ENCODE peak calls at places on chromosomes 12 and 14, in five cellular contexts. G is DMS153, J is hepatic stellate cell, W is renal cortical epithelial cell, Z is posterior cingulate gyrus. R is an unnamed sample.

GRCh38 chr14:21923820-21924219 is 250.2 kb upstream of the OR4E1 start:
- DNase-seq in G (no peak), J (no peak), W (no peak), Z (no peak), R (no peak)

GRCh38 chr14:101458536-101459391 is 102.5 kb upstream of the DIO3 start:
- DNase-seq in G (no peak), J (no peak), W (no peak), Z (peak; percentile 59), R (peak; percentile 29)

GRCh38 chr14:90490727-90491050 is 93.9 kb downstream of the CALM1 start:
- DNase-seq in G (no peak), J (no peak), W (no peak), Z (no peak), R (no peak)

GRCh38 chr12:121214855-121215745 is 5.2 kb downstream of the P2RX4 start:
- DNase-seq in G (no peak), J (peak; percentile 83), W (peak; percentile 99), Z (peak; percentile 6), R (no peak)

GRCh38 chr14:68979722-68980552 is 835 bp upstream of the ACTN1 start:
- DNase-seq in G (no peak), J (peak; percentile 61), W (peak; percentile 55), Z (peak; percentile 88), R (no peak)

GRCh38 chr12:76820888-76821482 is 57.1 kb downstream of the ZDHHC17 start:
- DNase-seq in G (no peak), J (peak; percentile 29), W (peak; percentile 31), Z (no peak), R (peak; percentile 38)

GRCh38 chr14:30223385-30223785 is 295.7 kb upstream of the PRKD1 start:
- DNase-seq in G (peak; percentile 95), J (peak; percentile 17), W (peak; percentile 95), Z (no peak), R (peak; percentile 21)

GRCh38 chr12:77560714-77561113 is 270.0 kb upstream of the NAV3 start:
- DNase-seq in G (no peak), J (no peak), W (no peak), Z (peak; percentile 70), R (no peak)

GRCh38 chr14:64806202-64806861 is 73.4 kb downstream of the SPTB start:
- DNase-seq in G (peak; percentile 80), J (peak; percentile 71), W (peak; percentile 76), Z (no peak), R (no peak)

GRCh38 chr12:581746-582145 is 81.5 kb downstream of the NINJ2 start:
- DNase-seq in G (no peak), J (no peak), W (no peak), Z (no peak), R (no peak)

GRCh38 chr14:53032838-53033390 is 82.1 kb upstream of the FERMT2 start:
- DNase-seq in G (no peak), J (no peak), W (no peak), Z (no peak), R (no peak)

GRCh38 chr12:111664961-111665865 is 20.5 kb downstream of the BRAP start:
- DNase-seq in G (no peak), J (no peak), W (no peak), Z (peak; percentile 90), R (peak; percentile 56)

GRCh38 chr14:77804592-77804991 is 4.7 kb downstream of the ADCK1 start:
- DNase-seq in G (no peak), J (no peak), W (no peak), Z (no peak), R (no peak)

GRCh38 chr12:51210690-51211395 is 7.0 kb downstream of the POU6F1 start:
- DNase-seq in G (no peak), J (no peak), W (no peak), Z (no peak), R (peak; percentile 39)

GRCh38 chr12:68334136-68334535 is 2.0 kb upstream of the MDM1 start:
- DNase-seq in G (peak; percentile 41), J (no peak), W (no peak), Z (no peak), R (no peak)

GRCh38 chr12:71581206-71581605 is 82.4 kb downstream of the ZFC3H1 start:
- DNase-seq in G (no peak), J (no peak), W (peak; percentile 40), Z (no peak), R (no peak)

GRCh38 chr14:54026671-54027070 is 70.0 kb upstream of the BMP4 start:
- DNase-seq in G (no peak), J (no peak), W (peak; percentile 16), Z (no peak), R (no peak)

GRCh38 chr12:125185740-125186470 is 120.7 kb downstream of the AACS start:
- DNase-seq in G (no peak), J (peak; percentile 73), W (peak; percentile 6), Z (peak; percentile 95), R (peak; percentile 92)

GRCh38 chr14:30908826-30909225 is 34.5 kb downstream of the COCH start:
- DNase-seq in G (no peak), J (no peak), W (no peak), Z (no peak), R (no peak)

GRCh38 chr12:122834229-122834920 is 882 bp upstream of the HIP1R start:
- DNase-seq in G (peak; percentile 72), J (peak; percentile 64), W (peak; percentile 78), Z (peak; percentile 94), R (peak; percentile 56)

GRCh38 chr12:60689137-60689536 is 1093.3 kb downstream of the SLC16A7 start:
- DNase-seq in G (no peak), J (no peak), W (no peak), Z (no peak), R (no peak)

GRCh38 chr14:77114609-77115008 is 16.6 kb downstream of the CIPC start:
- DNase-seq in G (no peak), J (no peak), W (no peak), Z (no peak), R (no peak)

GRCh38 chr12:115752913-115753726 is 524.4 kb downstream of the MED13L start:
- DNase-seq in G (peak; percentile 73), J (peak; percentile 48), W (peak; percentile 39), Z (no peak), R (no peak)

GRCh38 chr14:63174760-63175191 is 29.5 kb upstream of the RHOJ start:
- DNase-seq in G (peak; percentile 23), J (peak; percentile 67), W (peak; percentile 38), Z (no peak), R (no peak)

GRCh38 chr14:22978487-22978837 is 3.9 kb downstream of the AJUBA start:
- DNase-seq in G (no peak), J (peak; percentile 31), W (no peak), Z (no peak), R (no peak)

GRCh38 chr12:110012137-110012536 is 12.9 kb downstream of the ANKRD13A start:
- DNase-seq in G (no peak), J (peak; percentile 48), W (peak; percentile 81), Z (no peak), R (no peak)

GRCh38 chr12:12705833-12706520 is 10.0 kb upstream of the GPR19 start:
- DNase-seq in G (no peak), J (no peak), W (no peak), Z (no peak), R (no peak)

GRCh38 chr14:78985668-78986073 is 815.5 kb downstream of the NRXN3 start:
- DNase-seq in G (no peak), J (no peak), W (no peak), Z (no peak), R (no peak)

GRCh38 chr12:13203028-13203922 is 6.7 kb downstream of the EMP1 start:
- DNase-seq in G (no peak), J (no peak), W (no peak), Z (no peak), R (no peak)

R was measured in head of caudate nucleus.